ENCODE peak calls at places on chromosome 12, in five cellular contexts. One of them, this sample, is unnamed.

GRCh38 chr12:106149096-106149784 is 10.5 kb upstream of the NUAK1 start:
- DNase-seq in K562: no peak
- DNase-seq in HepG2: no peak
- DNase-seq in HCT116: peak
- DNase-seq in GM12878: no peak
- DNase-seq in this sample: no peak

GRCh38 chr12:96219700-96220206 is 25.6 kb downstream of the ELK3 start:
- DNase-seq in K562: no peak
- DNase-seq in HepG2: peak
- DNase-seq in HCT116: peak
- DNase-seq in GM12878: no peak
- DNase-seq in this sample: no peak

GRCh38 chr12:117622087-117622486 is 260.7 kb upstream of the NOS1 start:
- DNase-seq in K562: no peak
- DNase-seq in HepG2: no peak
- DNase-seq in HCT116: no peak
- DNase-seq in GM12878: no peak
- DNase-seq in this sample: no peak

GRCh38 chr12:50052964-50053363 is 4.4 kb upstream of the ASIC1 start:
- DNase-seq in K562: no peak
- DNase-seq in HepG2: no peak
- DNase-seq in HCT116: no peak
- DNase-seq in GM12878: no peak
- DNase-seq in this sample: no peak

GRCh38 chr12:86770871-86771270 is 514.7 kb upstream of the MGAT4C start:
- DNase-seq in K562: no peak
- DNase-seq in HepG2: no peak
- DNase-seq in HCT116: no peak
- DNase-seq in GM12878: no peak
- DNase-seq in this sample: no peak

GRCh38 chr12:130166306-130166705 is 4.0 kb downstream of the FZD10 start:
- DNase-seq in K562: no peak
- DNase-seq in HepG2: no peak
- DNase-seq in HCT116: no peak
- DNase-seq in GM12878: no peak
- DNase-seq in this sample: no peak

GRCh38 chr12:67647251-67647546 is 1.3 kb upstream of the DYRK2 start:
- DNase-seq in K562: no peak
- DNase-seq in HepG2: no peak
- DNase-seq in HCT116: no peak
- DNase-seq in GM12878: no peak
- DNase-seq in this sample: peak

GRCh38 chr12:106309671-106310313 is 7.3 kb downstream of the TCP11L2 start:
- DNase-seq in K562: no peak
- DNase-seq in HepG2: no peak
- DNase-seq in HCT116: no peak
- DNase-seq in GM12878: no peak
- DNase-seq in this sample: no peak

GRCh38 chr12:1044697-1045096 is 53.7 kb downstream of the ERC1 start:
- DNase-seq in K562: no peak
- DNase-seq in HepG2: no peak
- DNase-seq in HCT116: no peak
- DNase-seq in GM12878: no peak
- DNase-seq in this sample: no peak

GRCh38 chr12:122876724-122877123 is 19.2 kb downstream of the VPS37B start:
- DNase-seq in K562: no peak
- DNase-seq in HepG2: no peak
- DNase-seq in HCT116: no peak
- DNase-seq in GM12878: no peak
- DNase-seq in this sample: no peak

GRCh38 chr12:4271433-4272013 is 2.0 kb upstream of the CCND2 start:
- DNase-seq in K562: no peak
- DNase-seq in HepG2: no peak
- DNase-seq in HCT116: no peak
- DNase-seq in GM12878: peak
- DNase-seq in this sample: no peak

GRCh38 chr12:124328116-124328515 is 33.2 kb downstream of the RFLNA start:
- DNase-seq in K562: no peak
- DNase-seq in HepG2: no peak
- DNase-seq in HCT116: no peak
- DNase-seq in GM12878: no peak
- DNase-seq in this sample: no peak

GRCh38 chr12:46921754-46922113 is 95.9 kb upstream of the SLC38A4 start:
- DNase-seq in K562: no peak
- DNase-seq in HepG2: peak
- DNase-seq in HCT116: no peak
- DNase-seq in GM12878: no peak
- DNase-seq in this sample: no peak

GRCh38 chr12:1826401-1826800 is 6.0 kb downstream of the LRTM2 start:
- DNase-seq in K562: no peak
- DNase-seq in HepG2: no peak
- DNase-seq in HCT116: no peak
- DNase-seq in GM12878: no peak
- DNase-seq in this sample: no peak

GRCh38 chr12:102437511-102437910 is 42.9 kb downstream of the IGF1 start:
- DNase-seq in K562: no peak
- DNase-seq in HepG2: no peak
- DNase-seq in HCT116: no peak
- DNase-seq in GM12878: no peak
- DNase-seq in this sample: no peak

GRCh38 chr12:30795410-30795659 is 40.6 kb upstream of the CAPRIN2 start:
- DNase-seq in K562: no peak
- DNase-seq in HepG2: no peak
- DNase-seq in HCT116: no peak
- DNase-seq in GM12878: no peak
- DNase-seq in this sample: no peak

GRCh38 chr12:63354919-63355318 is 203.9 kb upstream of the AVPR1A start:
- DNase-seq in K562: no peak
- DNase-seq in HepG2: no peak
- DNase-seq in HCT116: no peak
- DNase-seq in GM12878: no peak
- DNase-seq in this sample: no peak

GRCh38 chr12:46577063-46577776 is 204.6 kb upstream of the SLC38A2 start:
- DNase-seq in K562: no peak
- DNase-seq in HepG2: peak
- DNase-seq in HCT116: no peak
- DNase-seq in GM12878: no peak
- DNase-seq in this sample: no peak

GRCh38 chr12:27158322-27158721 is 75.9 kb upstream of the C12orf71 start:
- DNase-seq in K562: no peak
- DNase-seq in HepG2: no peak
- DNase-seq in HCT116: no peak
- DNase-seq in GM12878: no peak
- DNase-seq in this sample: no peak

GRCh38 chr12:5796171-5797091 is 148.6 kb downstream of the ANO2 start:
- DNase-seq in K562: peak
- DNase-seq in HepG2: peak
- DNase-seq in HCT116: no peak
- DNase-seq in GM12878: no peak
- DNase-seq in this sample: peak

GRCh38 chr12:69161835-69162234 is 77.5 kb upstream of the CPSF6 start:
- DNase-seq in K562: peak
- DNase-seq in HepG2: no peak
- DNase-seq in HCT116: no peak
- DNase-seq in GM12878: peak
- DNase-seq in this sample: no peak

GRCh38 chr12:119528241-119528640 is 65.3 kb upstream of the TMEM233 start:
- DNase-seq in K562: no peak
- DNase-seq in HepG2: no peak
- DNase-seq in HCT116: no peak
- DNase-seq in GM12878: no peak
- DNase-seq in this sample: no peak

GRCh38 chr12:52834727-52835001 is 553 bp upstream of the KRT79 start:
- DNase-seq in K562: no peak
- DNase-seq in HepG2: no peak
- DNase-seq in HCT116: no peak
- DNase-seq in GM12878: no peak
- DNase-seq in this sample: no peak

GRCh38 chr12:52835271-52836041 is 1.3 kb upstream of the KRT79 start:
- DNase-seq in K562: no peak
- DNase-seq in HepG2: no peak
- DNase-seq in HCT116: no peak
- DNase-seq in GM12878: no peak
- DNase-seq in this sample: no peak

GRCh38 chr12:52836491-52837175 is 2.5 kb upstream of the KRT79 start:
- DNase-seq in K562: no peak
- DNase-seq in HepG2: no peak
- DNase-seq in HCT116: no peak
- DNase-seq in GM12878: no peak
- DNase-seq in this sample: no peak

GRCh38 chr12:52837341-52837741 is 3.2 kb upstream of the KRT79 start:
- DNase-seq in K562: no peak
- DNase-seq in HepG2: no peak
- DNase-seq in HCT116: no peak
- DNase-seq in GM12878: no peak
- DNase-seq in this sample: no peak

GRCh38 chr12:52836042-52836466 is 1.9 kb upstream of the KRT79 start:
- DNase-seq in K562: peak
- DNase-seq in HepG2: no peak
- DNase-seq in HCT116: no peak
- DNase-seq in GM12878: no peak
- DNase-seq in this sample: no peak
- TF ChIP-seq SP1 in K562: no peak
- TF ChIP-seq SP1 in HepG2: no peak
- TF ChIP-seq SP1 in HCT116: no peak
- TF ChIP-seq SP1 in GM12878: no peak
- TF ChIP-seq SP1 in this sample: no peak

GRCh38 chr12:132605055-132605441 is 5.3 kb downstream of the LRCOL1 start:
- DNase-seq in K562: no peak
- DNase-seq in HepG2: no peak
- DNase-seq in HCT116: no peak
- DNase-seq in GM12878: no peak
- DNase-seq in this sample: no peak

GRCh38 chr12:132604108-132605054 is 6.0 kb downstream of the LRCOL1 start:
- DNase-seq in K562: no peak
- DNase-seq in HepG2: no peak
- DNase-seq in HCT116: no peak
- DNase-seq in GM12878: no peak
- DNase-seq in this sample: no peak

GRCh38 chr12:132601171-132601883 is 9.1 kb downstream of the LRCOL1 start:
- DNase-seq in K562: no peak
- DNase-seq in HepG2: no peak
- DNase-seq in HCT116: no peak
- DNase-seq in GM12878: no peak
- DNase-seq in this sample: no peak

GRCh38 chr12:132602578-132603239 is 7.7 kb downstream of the LRCOL1 start:
- DNase-seq in K562: no peak
- DNase-seq in HepG2: no peak
- DNase-seq in HCT116: no peak
- DNase-seq in GM12878: no peak
- DNase-seq in this sample: no peak

GRCh38 chr12:132603240-132604107 is 6.9 kb downstream of the LRCOL1 start:
- DNase-seq in K562: no peak
- DNase-seq in HepG2: no peak
- DNase-seq in HCT116: no peak
- DNase-seq in GM12878: no peak
- DNase-seq in this sample: no peak
- TF ChIP-seq MAX in K562: no peak
- TF ChIP-seq MAX in HepG2: no peak
- TF ChIP-seq MAX in HCT116: no peak
- TF ChIP-seq MAX in GM12878: no peak
- TF ChIP-seq MAX in this sample: no peak

DNA sequence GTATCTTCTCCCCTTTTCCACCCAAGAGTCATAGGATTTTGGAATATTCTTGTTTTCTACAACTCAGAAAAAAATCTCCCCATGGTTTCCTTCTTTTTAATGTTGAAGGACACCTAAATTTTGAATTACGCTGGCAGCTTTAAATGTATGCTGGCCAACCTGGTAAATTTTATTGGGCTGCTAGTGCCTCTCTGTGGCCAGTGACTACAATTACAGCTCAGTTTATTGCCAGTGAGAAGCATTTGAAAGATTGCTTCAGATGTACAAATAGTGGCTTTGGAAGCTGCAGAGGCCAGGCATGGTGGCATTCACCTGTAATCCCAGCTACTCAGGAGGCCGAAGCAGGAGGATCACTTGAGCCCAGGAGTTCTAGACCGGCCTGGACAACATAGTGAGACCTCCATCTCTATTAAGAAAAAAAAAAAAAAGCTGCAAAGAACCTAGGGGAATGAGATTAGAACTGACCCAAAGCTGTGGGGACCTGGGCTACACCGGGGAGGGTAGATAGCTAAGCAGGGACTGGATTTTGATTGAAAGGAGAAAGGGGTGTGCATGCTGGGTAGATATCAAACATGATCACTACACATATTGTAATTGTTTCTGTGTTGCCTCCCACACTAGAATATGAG is 7.6 kb upstream of the RAB21 start:
- DNase-seq in K562: no peak
- DNase-seq in HepG2: peak
- DNase-seq in HCT116: peak
- DNase-seq in GM12878: peak
- DNase-seq in this sample: peak
- TF ChIP-seq SP1 in K562: no peak
- TF ChIP-seq SP1 in HepG2: no peak
- TF ChIP-seq SP1 in HCT116: no peak
- TF ChIP-seq SP1 in GM12878: no peak
- TF ChIP-seq SP1 in this sample: no peak

GRCh38 chr12:121093487-121093891 is 39.2 kb upstream of the P2RX7 start:
- DNase-seq in K562: no peak
- DNase-seq in HepG2: no peak
- DNase-seq in HCT116: no peak
- DNase-seq in GM12878: no peak
- DNase-seq in this sample: no peak

GRCh38 chr12:121092034-121092433 is 40.6 kb upstream of the P2RX7 start:
- DNase-seq in K562: no peak
- DNase-seq in HepG2: no peak
- DNase-seq in HCT116: no peak
- DNase-seq in GM12878: no peak
- DNase-seq in this sample: no peak

GRCh38 chr12:121096199-121096798 is 36.4 kb upstream of the P2RX7 start:
- DNase-seq in K562: no peak
- DNase-seq in HepG2: no peak
- DNase-seq in HCT116: no peak
- DNase-seq in GM12878: no peak
- DNase-seq in this sample: no peak

GRCh38 chr12:121099779-121100178 is 32.9 kb upstream of the P2RX7 start:
- DNase-seq in K562: no peak
- DNase-seq in HepG2: no peak
- DNase-seq in HCT116: no peak
- DNase-seq in GM12878: no peak
- DNase-seq in this sample: no peak

DNA sequence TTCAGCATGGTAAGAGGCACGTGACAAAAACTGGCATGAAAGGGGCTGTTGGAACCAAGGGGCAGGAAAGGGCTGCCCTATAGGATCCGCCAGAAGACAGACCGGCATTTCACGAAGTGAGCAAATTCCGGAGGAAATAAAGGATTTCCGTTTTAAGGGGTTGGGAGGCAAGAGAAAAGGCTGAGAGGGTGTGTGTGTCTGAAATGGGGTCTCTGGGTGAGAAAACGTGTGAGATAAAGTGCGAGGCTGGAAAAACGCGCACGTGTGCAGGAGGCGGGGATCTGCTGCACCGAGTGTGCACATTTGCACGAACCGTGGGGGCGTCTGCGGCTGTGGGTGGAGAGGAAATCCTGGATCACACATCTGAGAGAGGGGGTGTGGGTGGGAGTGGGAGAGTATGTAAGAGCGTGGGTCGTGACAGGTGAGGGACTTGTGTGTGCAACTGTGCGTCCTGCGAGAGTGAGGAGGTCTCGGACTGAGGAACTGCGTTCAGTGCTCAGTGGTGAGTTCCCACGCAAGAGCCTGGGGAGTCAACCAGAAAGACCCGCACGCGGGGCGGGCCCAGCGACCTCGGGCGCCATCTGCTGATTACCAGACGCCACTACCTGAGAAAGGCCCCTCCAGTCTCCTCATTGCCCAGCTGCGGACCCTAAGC is 37.0 kb upstream of the P2RX7 start:
- DNase-seq in K562: peak
- DNase-seq in HepG2: peak
- DNase-seq in HCT116: peak
- DNase-seq in GM12878: peak
- DNase-seq in this sample: peak
- TF ChIP-seq MAX in K562: peak
- TF ChIP-seq MAX in HepG2: no peak
- TF ChIP-seq MAX in HCT116: peak
- TF ChIP-seq MAX in GM12878: peak
- TF ChIP-seq MAX in this sample: peak